ENCODE peak calls at places on chromosomes 11 and 22, in four cellular contexts. X is Right ventricle myocardium superior, B is DMS53, C is T-helper 9 cell. N is an unnamed sample.

GRCh38 chr11:111449158-111449557 is 63.0 kb downstream of the BTG4 start:
- DNase-seq in C (no peak), X (no peak), B (no peak), N (no peak)

GRCh38 chr11:18313985-18314763 is 7.8 kb downstream of the HPS5 start:
- DNase-seq in B (no peak), C (no peak), X (no peak), N (peak; percentile 7)

GRCh38 chr11:70109006-70109405 is 30.9 kb downstream of the ANO1 start:
- DNase-seq in X (no peak), B (no peak), C (no peak), N (no peak)

GRCh38 chr22:47586038-47586437 is 823.6 kb downstream of the TBC1D22A start:
- DNase-seq in X (no peak), B (peak; percentile 66), C (no peak), N (no peak)

GRCh38 chr22:20463324-20464095 is 25.9 kb upstream of the SCARF2 start:
- DNase-seq in C (no peak), B (no peak), X (no peak), N (peak; percentile 45)

GRCh38 chr11:429931-430456 is 11.8 kb downstream of the ANO9 start:
- DNase-seq in B (peak; percentile 61), X (peak; percentile 17), C (no peak), N (no peak)

GRCh38 chr11:124174001-124174400 is 9.1 kb upstream of the OR10D3 start:
- DNase-seq in X (no peak), B (peak; percentile 99), C (no peak), N (peak; percentile 84)

GRCh38 chr11:114052160-114052559 is 7.4 kb upstream of the ZBTB16 start:
- DNase-seq in X (no peak), B (no peak), C (no peak), N (no peak)

GRCh38 chr11:76977791-76978190 is 56.4 kb upstream of the B3GNT6 start:
- DNase-seq in B (no peak), X (no peak), C (no peak), N (no peak)

GRCh38 chr11:111320728-111321568 is 22.6 kb downstream of the POU2AF3 start:
- DNase-seq in C (no peak), X (no peak), B (peak; percentile 90), N (no peak)

GRCh38 chr22:42300286-42301071 is 30.0 kb upstream of the TCF20 start:
- DNase-seq in B (peak; percentile 16), C (peak; percentile 27), X (no peak), N (peak; percentile 77)

GRCh38 chr11:113447621-113448310 is 27.4 kb downstream of the DRD2 start:
- DNase-seq in X (no peak), C (no peak), B (no peak), N (peak; percentile 53)

GRCh38 chr22:45602824-45603301 is 68.8 kb upstream of the ATXN10 start:
- DNase-seq in X (no peak), C (no peak), B (peak; percentile 11), N (peak; percentile 61)

GRCh38 chr11:130208241-130209127 is 48.9 kb downstream of the ST14 start:
- DNase-seq in B (no peak), X (no peak), C (no peak), N (no peak)

GRCh38 chr11:77188323-77188911 is 60.4 kb downstream of the MYO7A start:
- DNase-seq in X (peak; percentile 92), B (peak; percentile 98), C (peak; percentile 53), N (peak; percentile 97)

GRCh38 chr22:36332623-36333331 is 55.0 kb downstream of the MYH9 start:
- DNase-seq in X (no peak), B (peak; percentile 42), C (peak; percentile 42), N (peak; percentile 71)

GRCh38 chr11:66951927-66952337 is 6.3 kb downstream of the PC start:
- DNase-seq in C (no peak), B (peak; percentile 92), X (no peak), N (no peak)

GRCh38 chr22:28373841-28374240 is 305.8 kb downstream of the TTC28 start:
- DNase-seq in B (no peak), X (no peak), C (no peak), N (peak; percentile 48)

GRCh38 chr11:118827118-118827517 is 36.2 kb upstream of the DDX6 start:
- DNase-seq in X (no peak), C (no peak), B (no peak), N (no peak)

GRCh38 chr22:50305658-50306566 is 1.5 kb downstream of the PLXNB2 start:
- DNase-seq in X (peak; percentile 89), B (peak; percentile 96), C (no peak), N (no peak)

GRCh38 chr22:48112687-48113521 is 1350.5 kb downstream of the TBC1D22A start:
- DNase-seq in B (no peak), X (no peak), C (no peak), N (peak; percentile 9)

GRCh38 chr11:118401880-118402590 is 629 bp downstream of the ATP5MG start:
- DNase-seq in B (peak; percentile 48), C (no peak), X (no peak), N (peak; percentile 67)

GRCh38 chr11:70559516-70559915 is 161.2 kb downstream of the CTTN start:
- DNase-seq in B (no peak), C (no peak), X (peak; percentile 8), N (no peak)

GRCh38 chr22:32024791-32025190 is 18.3 kb upstream of the SLC5A1 start:
- DNase-seq in C (no peak), X (no peak), B (peak; percentile 8), N (no peak)

GRCh38 chr11:6040874-6041273 is 10.3 kb upstream of the OR56A1 start:
- DNase-seq in B (no peak), C (no peak), X (no peak), N (no peak)

GRCh38 chr11:63769044-63769718 is 606 bp upstream of the ZFTA start:
- DNase-seq in C (no peak), B (peak; percentile 44), X (peak; percentile 58), N (peak; percentile 32)

GRCh38 chr11:94623120-94623735 is 56.1 kb downstream of the PIWIL4 start:
- DNase-seq in X (no peak), B (peak; percentile 92), C (peak; percentile 2), N (peak; percentile 87)

GRCh38 chr22:33844273-33844672 is 76.0 kb downstream of the LARGE1 start:
- DNase-seq in C (no peak), B (peak; percentile 4), X (no peak), N (no peak)

GRCh38 chr11:9574806-9575530 is 1.5 kb downstream of the WEE1 start:
- DNase-seq in X (peak; percentile 46), C (peak; percentile 15), B (peak; percentile 88), N (peak; percentile 82)

GRCh38 chr11:126460417-126461095 is 105.1 kb downstream of the ST3GAL4 start:
- DNase-seq in B (no peak), X (no peak), C (no peak), N (no peak)

GRCh38 chr11:119148855-119149370 is at the start of gene ABCG4:
- DNase-seq in B (peak; percentile 50), C (peak; percentile 12), X (peak; percentile 53), N (no peak)

GRCh38 chr11:75498556-75499255 is 27.0 kb downstream of the GDPD5 start:
- DNase-seq in X (no peak), B (no peak), C (no peak), N (no peak)

GRCh38 chr11:112113539-112114457 is 27.1 kb downstream of the SDHD start:
- DNase-seq in B (peak; percentile 84), C (no peak), X (no peak), N (peak; percentile 80)

GRCh38 chr22:42932857-42933782 is 76.0 kb upstream of the ARFGAP3 start:
- DNase-seq in C (no peak), B (peak; percentile 21), X (no peak), N (peak; percentile 69)

GRCh38 chr11:116109228-116109627 is 605.0 kb upstream of the CADM1 start:
- DNase-seq in B (peak; percentile 82), X (no peak), C (no peak), N (no peak)

GRCh38 chr11:48001438-48002021 is 21.2 kb downstream of the PTPRJ start:
- DNase-seq in C (peak; percentile 68), X (no peak), B (peak; percentile 66), N (peak; percentile 27)

GRCh38 chr22:27686534-27686933 is 115.0 kb downstream of the MN1 start:
- DNase-seq in X (peak; percentile 87), B (no peak), C (no peak), N (no peak)

GRCh38 chr22:45686004-45686403 is 14.4 kb downstream of the ATXN10 start:
- DNase-seq in B (no peak), X (no peak), C (no peak), N (no peak)

GRCh38 chr22:47281126-47282106 is 519.0 kb downstream of the TBC1D22A start:
- DNase-seq in C (no peak), X (peak; percentile 16), B (no peak), N (no peak)

GRCh38 chr11:82703796-82704195 is 29.9 kb downstream of the FAM181B start:
- DNase-seq in B (peak; percentile 22), X (no peak), C (no peak), N (no peak)